ENCODE peak calls at places on chromosomes 2 and 18, in six cellular contexts. I, F, D, N, Z and G are unnamed samples.

GRCh38 chr2:39642054-39642742 is 23.5 kb upstream of the TMEM178A start:
- DNase-seq in D (no peak), I (no peak), Z (no peak), F (no peak), N (peak; percentile 81), G (no peak)

GRCh38 chr2:34096552-34097171 is 497.6 kb upstream of the FAM98A start:
- DNase-seq in F (peak; percentile 15), D (peak; percentile 65), I (peak; percentile 4), Z (peak; percentile 64), N (peak; percentile 76), G (peak; percentile 15)

GRCh38 chr2:237873382-237873781 is 14.0 kb downstream of the RAMP1 start:
- DNase-seq in D (no peak), N (no peak), I (no peak), F (no peak), Z (no peak), G (no peak)

GRCh38 chr2:170928036-170928823 is 823 bp upstream of the GORASP2 start:
- DNase-seq in I (no peak), N (peak; percentile 13), D (no peak), Z (peak; percentile 27), F (no peak), G (no peak)

GRCh38 chr18:79590191-79591039 is 89.2 kb upstream of the CTDP1 start:
- DNase-seq in Z (no peak), N (peak; percentile 50), I (no peak), D (no peak), F (no peak), G (no peak)

GRCh38 chr2:96927420-96928171 is 57.7 kb upstream of the SEMA4C start:
- DNase-seq in I (no peak), F (no peak), D (no peak), N (peak; percentile 8), Z (no peak), G (no peak)

GRCh38 chr2:226185613-226186211 is 613.9 kb downstream of the IRS1 start:
- DNase-seq in Z (no peak), N (peak; percentile 95), I (no peak), F (no peak), D (no peak), G (no peak)

GRCh38 chr2:197266477-197266876 is 44.1 kb downstream of the ANKRD44 start:
- DNase-seq in I (no peak), F (no peak), D (no peak), Z (no peak), N (no peak), G (no peak)

GRCh38 chr18:23712445-23712844 is 23.2 kb downstream of the LAMA3 start:
- DNase-seq in N (no peak), Z (no peak), F (no peak), I (no peak), D (no peak), G (no peak)

GRCh38 chr18:73653836-73654235 is 493.8 kb downstream of the FBXO15 start:
- DNase-seq in F (no peak), D (no peak), N (no peak), Z (no peak), I (no peak), G (no peak)

GRCh38 chr18:58894937-58895336 is 30.3 kb downstream of the ZNF532 start:
- DNase-seq in Z (no peak), F (no peak), D (no peak), I (no peak), N (no peak), G (no peak)

GRCh38 chr2:43464546-43464945 is 131.3 kb downstream of the THADA start:
- DNase-seq in D (no peak), Z (no peak), F (no peak), I (no peak), N (peak; percentile 82), G (no peak)

GRCh38 chr2:17599617-17600016 is 59.1 kb downstream of the VSNL1 start:
- DNase-seq in I (no peak), N (no peak), D (no peak), Z (no peak), F (no peak), G (no peak)

GRCh38 chr2:153133716-153134115 is 344.8 kb downstream of the RPRM start:
- DNase-seq in N (no peak), I (no peak), F (no peak), Z (no peak), D (no peak), G (no peak)

GRCh38 chr18:74550886-74551285 is 16.6 kb downstream of the CNDP1 start:
- DNase-seq in N (no peak), D (no peak), I (no peak), Z (no peak), F (no peak), G (no peak)

GRCh38 chr2:207933396-207934045 is 91.8 kb downstream of the PLEKHM3 start:
- DNase-seq in D (no peak), F (no peak), I (no peak), N (no peak), Z (no peak), G (no peak)

GRCh38 chr18:64037812-64038414 is 68.0 kb downstream of the SERPINB8 start:
- DNase-seq in F (peak; percentile 38), D (no peak), Z (peak; percentile 35), I (no peak), N (peak; percentile 42), G (peak; percentile 50)

GRCh38 chr2:164369416-164369815 is 251.9 kb downstream of the GRB14 start:
- DNase-seq in D (no peak), Z (no peak), N (no peak), I (no peak), F (no peak), G (no peak)

GRCh38 chr2:121634354-121635307 is 14.6 kb downstream of the CLASP1 start:
- DNase-seq in D (no peak), I (no peak), N (peak; percentile 36), F (no peak), Z (no peak), G (no peak)

GRCh38 chr2:172021074-172021931 is 21.6 kb downstream of the METAP1D start:
- DNase-seq in F (no peak), I (no peak), Z (no peak), D (no peak), N (no peak), G (no peak)

GRCh38 chr2:110097506-110098220 is 18.0 kb downstream of the MALL start:
- DNase-seq in D (no peak), N (no peak), Z (no peak), I (no peak), F (no peak), G (no peak)

GRCh38 chr2:238286551-238286950 is 1.9 kb downstream of the PER2 start:
- DNase-seq in I (no peak), N (peak; percentile 94), Z (no peak), F (no peak), D (no peak), G (no peak)

GRCh38 chr2:189092936-189093335 is 86.6 kb downstream of the COL5A2 start:
- DNase-seq in N (peak; percentile 87), F (no peak), Z (no peak), I (no peak), D (no peak), G (no peak)

GRCh38 chr18:51342815-51343214 is 145.3 kb upstream of the MEX3C start:
- DNase-seq in F (no peak), Z (no peak), D (no peak), N (peak; percentile 54), I (no peak), G (no peak)

GRCh38 chr2:97698530-97698929 is 14.8 kb upstream of the ZAP70 start:
- DNase-seq in Z (no peak), D (no peak), F (no peak), N (no peak), I (no peak), G (no peak)

GRCh38 chr18:30487962-30488361 is 554.6 kb downstream of the DSC3 start:
- DNase-seq in N (peak; percentile 3), F (no peak), Z (no peak), I (no peak), D (no peak), G (no peak)

GRCh38 chr2:103484906-103485305 is 723.1 kb downstream of the TMEM182 start:
- DNase-seq in I (no peak), N (no peak), D (no peak), Z (no peak), F (no peak), G (no peak)

DNA sequence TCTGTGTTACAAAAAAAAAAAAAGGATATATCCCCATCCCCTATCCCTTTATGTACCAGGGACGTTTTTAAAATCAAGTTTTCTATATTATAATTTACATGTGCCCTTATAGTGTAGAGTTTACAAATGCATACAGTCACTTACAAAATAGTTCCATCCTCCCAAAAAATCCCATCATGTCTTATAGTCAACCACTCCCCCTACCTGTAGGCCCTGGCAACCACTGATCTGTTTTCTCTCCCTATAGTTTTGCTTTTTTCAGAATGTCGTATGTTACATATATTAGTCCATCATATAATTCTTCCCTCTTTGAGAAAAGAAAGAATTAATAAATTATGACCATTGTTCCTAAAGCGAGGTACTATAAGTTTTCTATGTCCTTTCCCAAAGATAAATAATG is 17.8 kb downstream of the CFAP210 start:
- DNase-seq in F (no peak), I (no peak), D (no peak), N (no peak), Z (peak; percentile 17), G (no peak)
- TF ChIP-seq CTCF in F (no peak), I (no peak), D (no peak), N (no peak), Z (peak; percentile 75), G (peak; percentile 23)

DNA sequence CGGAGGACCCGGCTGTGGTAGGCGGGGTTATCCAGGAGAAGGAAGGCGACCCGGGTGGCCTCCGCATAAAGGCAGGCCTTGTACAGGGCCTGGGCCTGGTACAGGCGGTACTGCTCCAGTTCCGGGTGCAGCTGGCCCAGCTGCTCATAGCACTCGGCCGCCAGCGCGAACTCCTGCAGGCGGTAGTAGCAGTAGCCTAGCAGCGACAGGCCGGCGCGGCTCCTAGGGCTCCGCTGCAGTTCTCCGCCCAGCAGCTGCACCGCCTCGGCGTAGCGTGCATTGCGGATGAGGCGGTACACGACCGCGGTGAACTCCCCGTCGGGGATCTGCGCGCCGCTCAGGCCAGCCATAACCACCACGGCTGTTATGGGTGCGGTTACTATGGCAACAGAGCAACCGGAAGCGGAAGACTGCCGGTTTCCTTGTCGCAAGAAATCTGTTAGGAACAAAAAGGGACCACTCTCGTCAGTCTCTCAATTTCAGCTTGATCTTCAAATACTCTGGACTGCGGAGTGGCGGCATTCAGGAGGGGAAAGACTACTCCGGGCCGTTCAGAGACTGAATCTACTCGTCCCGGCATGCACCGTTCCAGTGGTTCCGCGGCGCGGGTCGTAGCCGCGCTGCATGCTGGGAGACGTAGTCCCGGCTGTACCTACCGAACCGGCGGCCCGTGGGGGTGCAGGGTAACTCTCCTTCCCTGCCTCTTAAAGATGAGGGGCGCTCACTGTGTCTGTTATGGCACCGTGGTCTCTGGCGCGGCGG is 160.0 kb downstream of the AGPS start:
- DNase-seq in N (peak; percentile 93), F (peak; percentile 91), I (peak; percentile 83), Z (peak; percentile 93), D (peak; percentile 84), G (peak; percentile 89)
- TF ChIP-seq CTCF in N (no peak), F (no peak), I (no peak), Z (no peak), D (no peak), G (no peak)

GRCh38 chr18:35661483-35662146 is 80.1 kb downstream of the GALNT1 start:
- DNase-seq in F (peak; percentile 9), I (no peak), D (no peak), Z (peak; percentile 10), N (no peak), G (no peak)
- TF ChIP-seq CTCF in F (no peak), I (no peak), D (peak; percentile 9), Z (peak; percentile 67), N (peak; percentile 6), G (no peak)

DNA sequence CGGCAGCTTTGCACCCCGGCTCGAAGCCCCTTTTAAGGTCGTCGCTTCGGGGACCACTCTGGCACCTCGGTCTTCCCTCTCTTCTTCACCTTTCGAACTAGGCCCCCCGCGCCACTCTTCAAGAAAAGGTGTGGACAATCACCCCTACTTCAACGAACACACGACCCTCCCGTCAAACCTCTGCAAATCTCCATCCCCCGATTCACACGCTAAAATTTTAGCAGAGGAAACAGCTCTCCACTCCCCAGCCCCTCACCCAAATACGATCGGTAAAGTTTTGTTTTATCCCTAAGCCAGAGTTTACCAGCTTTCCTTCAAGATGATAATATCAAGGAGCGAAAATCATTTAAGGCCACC is 85.4 kb downstream of the RBMS1 start:
- DNase-seq in N (no peak), D (no peak), F (no peak), Z (no peak), I (no peak), G (no peak)
- TF ChIP-seq CTCF in N (no peak), D (no peak), F (no peak), Z (no peak), I (no peak), G (no peak)